ENCODE peak calls at places on chromosomes 6 and 20, in seven cellular contexts. One of them, this sample, is unnamed.

GRCh38 chr6:157825243-157825904 is 2.3 kb downstream of the SNX9 start:
- DNase-seq in psoas muscle: no peak
- DNase-seq in breast epithelium: no peak
- DNase-seq in hepatocyte: no peak
- DNase-seq in kidney: no peak
- DNase-seq in left ventricle myocardium inferior: no peak
- DNase-seq in A549: no peak
- DNase-seq in this sample: peak; percentile 67

GRCh38 chr6:3073382-3073781 is 5.1 kb downstream of the RIPK1 start:
- DNase-seq in psoas muscle: no peak
- DNase-seq in breast epithelium: no peak
- DNase-seq in hepatocyte: no peak
- DNase-seq in kidney: no peak
- DNase-seq in left ventricle myocardium inferior: no peak
- DNase-seq in A549: no peak
- DNase-seq in this sample: no peak

GRCh38 chr6:153538491-153538890 is 407.4 kb upstream of the RGS17 start:
- DNase-seq in psoas muscle: no peak
- DNase-seq in breast epithelium: no peak
- DNase-seq in hepatocyte: no peak
- DNase-seq in kidney: no peak
- DNase-seq in left ventricle myocardium inferior: no peak
- DNase-seq in A549: no peak
- DNase-seq in this sample: peak; percentile 9

GRCh38 chr20:3751664-3752385 is 15.7 kb downstream of the ADISSP start:
- DNase-seq in psoas muscle: no peak
- DNase-seq in breast epithelium: no peak
- DNase-seq in hepatocyte: peak; percentile 63
- DNase-seq in kidney: no peak
- DNase-seq in left ventricle myocardium inferior: peak; percentile 70
- DNase-seq in A549: peak; percentile 48
- DNase-seq in this sample: no peak

GRCh38 chr6:158205220-158205944 is 37.2 kb downstream of the GTF2H5 start:
- DNase-seq in psoas muscle: no peak
- DNase-seq in breast epithelium: no peak
- DNase-seq in hepatocyte: peak; percentile 67
- DNase-seq in kidney: no peak
- DNase-seq in left ventricle myocardium inferior: no peak
- DNase-seq in A549: no peak
- DNase-seq in this sample: peak; percentile 42

GRCh38 chr20:10565191-10565921 is 108.4 kb downstream of the JAG1 start:
- DNase-seq in psoas muscle: peak; percentile 58
- DNase-seq in breast epithelium: no peak
- DNase-seq in hepatocyte: peak; percentile 66
- DNase-seq in kidney: no peak
- DNase-seq in left ventricle myocardium inferior: no peak
- DNase-seq in A549: peak; percentile 63
- DNase-seq in this sample: peak; percentile 60

GRCh38 chr6:20426177-20427082 is 24.8 kb downstream of the E2F3 start:
- DNase-seq in psoas muscle: no peak
- DNase-seq in breast epithelium: no peak
- DNase-seq in hepatocyte: no peak
- DNase-seq in kidney: no peak
- DNase-seq in left ventricle myocardium inferior: no peak
- DNase-seq in A549: no peak
- DNase-seq in this sample: no peak

GRCh38 chr6:96626749-96627353 is 63.9 kb downstream of the FHL5 start:
- DNase-seq in psoas muscle: no peak
- DNase-seq in breast epithelium: no peak
- DNase-seq in hepatocyte: peak; percentile 45
- DNase-seq in kidney: no peak
- DNase-seq in left ventricle myocardium inferior: no peak
- DNase-seq in A549: peak; percentile 10
- DNase-seq in this sample: peak; percentile 50

GRCh38 chr6:92047152-92047551 is 1372.2 kb downstream of the EPHA7 start:
- DNase-seq in psoas muscle: no peak
- DNase-seq in breast epithelium: no peak
- DNase-seq in hepatocyte: no peak
- DNase-seq in kidney: no peak
- DNase-seq in left ventricle myocardium inferior: no peak
- DNase-seq in A549: no peak
- DNase-seq in this sample: no peak

GRCh38 chr6:56329296-56330050 is 82.1 kb upstream of the COL21A1 start:
- DNase-seq in psoas muscle: no peak
- DNase-seq in breast epithelium: no peak
- DNase-seq in hepatocyte: no peak
- DNase-seq in kidney: no peak
- DNase-seq in left ventricle myocardium inferior: no peak
- DNase-seq in A549: no peak
- DNase-seq in this sample: peak; percentile 88

GRCh38 chr20:9417665-9418064 is 96.7 kb upstream of the LAMP5 start:
- DNase-seq in psoas muscle: no peak
- DNase-seq in breast epithelium: no peak
- DNase-seq in hepatocyte: no peak
- DNase-seq in kidney: no peak
- DNase-seq in left ventricle myocardium inferior: no peak
- DNase-seq in A549: no peak
- DNase-seq in this sample: no peak

GRCh38 chr6:7953753-7954152 is 43.2 kb upstream of the TXNDC5 start:
- DNase-seq in psoas muscle: no peak
- DNase-seq in breast epithelium: no peak
- DNase-seq in hepatocyte: no peak
- DNase-seq in kidney: no peak
- DNase-seq in left ventricle myocardium inferior: no peak
- DNase-seq in A549: no peak
- DNase-seq in this sample: no peak

GRCh38 chr6:99093781-99094180 is 146.0 kb upstream of the FBXL4 start:
- DNase-seq in psoas muscle: no peak
- DNase-seq in breast epithelium: no peak
- DNase-seq in hepatocyte: no peak
- DNase-seq in kidney: no peak
- DNase-seq in left ventricle myocardium inferior: no peak
- DNase-seq in A549: no peak
- DNase-seq in this sample: no peak

GRCh38 chr6:90074161-90074560 is 179.9 kb downstream of the GJA10 start:
- DNase-seq in psoas muscle: no peak
- DNase-seq in breast epithelium: no peak
- DNase-seq in hepatocyte: no peak
- DNase-seq in kidney: no peak
- DNase-seq in left ventricle myocardium inferior: no peak
- DNase-seq in A549: no peak
- DNase-seq in this sample: no peak

GRCh38 chr20:56890011-56890410 is 260.9 kb downstream of the TFAP2C start:
- DNase-seq in psoas muscle: no peak
- DNase-seq in breast epithelium: no peak
- DNase-seq in hepatocyte: no peak
- DNase-seq in kidney: no peak
- DNase-seq in left ventricle myocardium inferior: no peak
- DNase-seq in A549: no peak
- DNase-seq in this sample: no peak

GRCh38 chr20:40331699-40332098 is 357.3 kb downstream of the MAFB start:
- DNase-seq in psoas muscle: no peak
- DNase-seq in breast epithelium: peak; percentile 53
- DNase-seq in hepatocyte: no peak
- DNase-seq in kidney: no peak
- DNase-seq in left ventricle myocardium inferior: no peak
- DNase-seq in A549: no peak
- DNase-seq in this sample: no peak

GRCh38 chr6:32115623-32116022 is 6.5 kb upstream of the TNXB start:
- DNase-seq in psoas muscle: no peak
- DNase-seq in breast epithelium: no peak
- DNase-seq in hepatocyte: no peak
- DNase-seq in kidney: no peak
- DNase-seq in left ventricle myocardium inferior: no peak
- DNase-seq in A549: no peak
- DNase-seq in this sample: no peak
- H3K27ac ChIP-seq in psoas muscle: no peak overlapping the region
- H3K27ac ChIP-seq in breast epithelium: no peak overlapping the region
- H3K27ac ChIP-seq in hepatocyte: peak overlapping the region; percentile 84
- H3K27ac ChIP-seq in kidney: no peak overlapping the region
- H3K27ac ChIP-seq in left ventricle myocardium inferior: no peak overlapping the region
- H3K27ac ChIP-seq in A549: no peak overlapping the region
- H3K27ac ChIP-seq in this sample: no peak overlapping the region

DNA sequence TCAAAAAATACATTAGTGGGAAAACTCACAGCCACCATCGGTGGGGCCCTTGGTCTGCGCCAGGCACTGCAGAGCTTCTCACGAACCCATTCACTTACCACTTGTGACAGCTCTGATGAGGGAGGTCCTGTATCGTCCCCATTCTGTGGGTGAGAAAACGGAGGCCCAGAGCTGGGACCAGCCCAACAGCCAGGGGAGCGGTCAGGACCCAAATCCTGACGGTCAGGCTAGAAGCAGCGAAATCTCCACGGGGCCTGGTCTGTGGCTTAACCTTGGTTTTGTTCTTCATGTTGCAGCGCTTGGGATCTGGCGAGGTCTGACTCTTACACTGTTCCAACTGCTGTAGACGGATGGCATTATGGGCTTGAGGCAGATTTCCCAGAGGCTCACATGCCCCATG is 7.7 kb upstream of the VSX1 start:
- DNase-seq in psoas muscle: no peak
- DNase-seq in breast epithelium: no peak
- DNase-seq in hepatocyte: no peak
- DNase-seq in kidney: no peak
- DNase-seq in left ventricle myocardium inferior: no peak
- DNase-seq in A549: no peak
- DNase-seq in this sample: no peak
- H3K4me1 ChIP-seq in psoas muscle: no peaks in the 10 kb centered on the region
- H3K4me1 ChIP-seq in breast epithelium: peaks cover 3% of the 10 kb centered on the region
- H3K4me1 ChIP-seq in hepatocyte: no peaks in the 10 kb centered on the region
- H3K4me1 ChIP-seq in kidney: no peaks in the 10 kb centered on the region
- H3K4me1 ChIP-seq in left ventricle myocardium inferior: peaks cover 3% of the 10 kb centered on the region
- H3K4me1 ChIP-seq in A549: peaks cover 6% of the 10 kb centered on the region
- H3K4me1 ChIP-seq in this sample: no peaks in the 10 kb centered on the region

GRCh38 chr6:118650500-118651281 is 700 bp downstream of the CEP85L start:
- DNase-seq in psoas muscle: peak; percentile 76
- DNase-seq in breast epithelium: no peak
- DNase-seq in hepatocyte: peak; percentile 66
- DNase-seq in kidney: peak; percentile 86
- DNase-seq in left ventricle myocardium inferior: peak; percentile 53
- DNase-seq in A549: peak; percentile 35
- DNase-seq in this sample: peak; percentile 51
- TF ChIP-seq CTCF in psoas muscle: peak; percentile 12
- TF ChIP-seq CTCF in breast epithelium: no peak
- TF ChIP-seq CTCF in hepatocyte: peak; percentile 5
- TF ChIP-seq CTCF in kidney: peak; percentile 18
- TF ChIP-seq CTCF in left ventricle myocardium inferior: peak; percentile 44
- TF ChIP-seq CTCF in A549: no peak
- TF ChIP-seq CTCF in this sample: no peak

DNA sequence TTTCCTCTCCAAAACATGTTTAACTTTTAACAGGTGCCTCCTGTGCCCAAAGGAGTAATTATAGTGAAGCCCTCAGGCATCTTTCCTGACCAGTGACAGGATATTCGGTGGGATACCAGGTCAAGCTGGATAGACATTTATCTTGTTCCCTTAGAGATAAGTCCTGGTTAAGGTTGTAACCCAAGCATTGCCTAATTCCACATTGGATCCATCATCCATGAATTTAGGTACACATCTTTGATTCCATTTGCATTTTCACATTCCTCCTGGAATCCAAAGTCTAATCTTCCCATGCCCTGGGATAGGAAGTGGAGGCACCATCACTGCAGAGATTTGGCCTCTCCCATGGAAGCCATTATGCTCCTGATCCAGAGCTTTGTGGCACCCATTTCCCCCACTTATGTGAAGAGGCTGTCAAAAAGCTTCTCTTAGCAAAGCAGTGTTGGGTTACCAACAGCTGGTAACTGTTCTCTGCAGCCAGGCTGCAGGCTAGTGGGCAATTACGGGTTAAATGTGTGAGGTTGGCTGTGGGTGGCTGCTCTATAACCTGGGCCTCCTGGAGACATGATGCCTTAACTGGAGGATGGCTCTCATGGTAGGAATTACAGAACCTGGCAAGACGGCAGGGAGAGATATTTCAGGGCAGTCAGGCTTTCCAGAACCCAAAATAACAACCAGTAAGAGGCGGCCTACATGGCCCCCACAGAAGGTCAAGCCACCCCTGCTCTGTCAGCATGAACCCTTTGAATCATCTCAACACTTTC is 96.9 kb upstream of the VGLL2 start:
- DNase-seq in psoas muscle: no peak
- DNase-seq in breast epithelium: no peak
- DNase-seq in hepatocyte: no peak
- DNase-seq in kidney: no peak
- DNase-seq in left ventricle myocardium inferior: no peak
- DNase-seq in A549: no peak
- DNase-seq in this sample: no peak
- H3K27ac ChIP-seq in psoas muscle: peak overlapping the region; percentile 80
- H3K27ac ChIP-seq in breast epithelium: peak overlapping the region; percentile 60
- H3K27ac ChIP-seq in hepatocyte: no peak overlapping the region
- H3K27ac ChIP-seq in kidney: no peak overlapping the region
- H3K27ac ChIP-seq in left ventricle myocardium inferior: no peak overlapping the region
- H3K27ac ChIP-seq in A549: no peak overlapping the region
- H3K27ac ChIP-seq in this sample: no peak overlapping the region

DNA sequence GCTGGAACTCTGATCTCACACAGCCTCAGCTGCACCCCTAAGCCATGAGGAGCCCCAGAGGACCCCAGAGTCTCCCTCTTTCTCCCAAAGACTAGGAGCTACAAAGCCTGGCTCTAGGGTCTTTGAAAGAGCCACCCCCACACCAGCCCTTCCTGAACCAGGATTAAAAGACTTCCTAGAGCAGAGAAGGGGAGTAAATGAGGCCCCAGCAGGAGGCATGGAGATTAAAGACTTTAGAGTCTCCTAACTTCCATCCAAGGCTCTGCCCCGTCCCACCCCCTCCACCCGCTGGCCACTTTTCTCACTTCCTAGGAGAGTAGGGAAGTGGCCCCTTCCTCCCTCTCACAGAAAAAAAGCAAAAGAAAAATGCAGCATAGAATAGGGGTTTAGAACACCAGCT is 1.7 kb downstream of the PREX1 start:
- DNase-seq in psoas muscle: no peak
- DNase-seq in breast epithelium: no peak
- DNase-seq in hepatocyte: no peak
- DNase-seq in kidney: no peak
- DNase-seq in left ventricle myocardium inferior: no peak
- DNase-seq in A549: no peak
- DNase-seq in this sample: no peak
- H3K4me1 ChIP-seq in psoas muscle: peaks cover 4% of the 10 kb centered on the region
- H3K4me1 ChIP-seq in breast epithelium: no peaks in the 10 kb centered on the region
- H3K4me1 ChIP-seq in hepatocyte: peaks cover 5% of the 10 kb centered on the region
- H3K4me1 ChIP-seq in kidney: peaks cover 8% of the 10 kb centered on the region
- H3K4me1 ChIP-seq in left ventricle myocardium inferior: peaks cover 47% of the 10 kb centered on the region
- H3K4me1 ChIP-seq in A549: peaks cover 19% of the 10 kb centered on the region
- H3K4me1 ChIP-seq in this sample: peaks cover 7% of the 10 kb centered on the region

This sample was measured in cardiac muscle cell.